ENCODE peak calls at places on chromosomes 12 and 14, in five cellular contexts. B, R, J, P and E are unnamed samples.

GRCh38 chr12:30813741-30814687 is 59.3 kb upstream of the CAPRIN2 start:
- DNase-seq in B (no peak), R (no peak), J (no peak), P (no peak), E (no peak)

GRCh38 chr12:12560587-12561304 is 1.9 kb downstream of the DUSP16 start:
- DNase-seq in B (peak; percentile 68), R (no peak), J (peak; percentile 74), P (peak; percentile 23), E (no peak)

GRCh38 chr12:98823012-98823411 is 177.9 kb downstream of the APAF1 start:
- DNase-seq in B (no peak), R (no peak), J (no peak), P (no peak), E (no peak)

GRCh38 chr14:68659021-68659931 is 133.6 kb downstream of the ZFP36L1 start:
- DNase-seq in B (no peak), R (no peak), J (no peak), P (no peak), E (no peak)

GRCh38 chr14:101122114-101122854 is 218.8 kb upstream of the RTL1 start:
- DNase-seq in B (no peak), R (no peak), J (peak; percentile 11), P (no peak), E (no peak)

GRCh38 chr12:104535383-104535782 is 78.6 kb downstream of the CHST11 start:
- DNase-seq in B (no peak), R (no peak), J (no peak), P (no peak), E (no peak)

GRCh38 chr12:111368291-111368683 is 608 bp downstream of the PHETA1 start:
- DNase-seq in B (peak; percentile 58), R (no peak), J (peak; percentile 43), P (no peak), E (no peak)

GRCh38 chr12:113071427-113072112 is 15.0 kb downstream of the DTX1 start:
- DNase-seq in B (no peak), R (no peak), J (no peak), P (no peak), E (no peak)

GRCh38 chr12:53751336-53752191 is at the start of gene CISTR:
- DNase-seq in B (peak; percentile 35), R (no peak), J (no peak), P (no peak), E (peak; percentile 51)

GRCh38 chr12:109910969-109911348 is 10.9 kb downstream of the TCHP start:
- DNase-seq in B (no peak), R (no peak), J (no peak), P (peak; percentile 81), E (peak; percentile 50)

GRCh38 chr12:12660201-12660600 is 35.8 kb downstream of the GPR19 start:
- DNase-seq in B (no peak), R (no peak), J (no peak), P (no peak), E (no peak)

GRCh38 chr14:95477411-95478089 is 38.9 kb downstream of the SYNE3 start:
- DNase-seq in B (no peak), R (no peak), J (no peak), P (no peak), E (no peak)

GRCh38 chr14:68028075-68028474 is 208.5 kb downstream of the RAD51B start:
- DNase-seq in B (no peak), R (no peak), J (no peak), P (no peak), E (no peak)

GRCh38 chr12:32155911-32156585 is 49.4 kb downstream of the BICD1 start:
- DNase-seq in B (no peak), R (no peak), J (no peak), P (peak; percentile 42), E (no peak)

GRCh38 chr12:4438834-4439596 is 6.6 kb downstream of the FGF6 start:
- DNase-seq in B (no peak), R (no peak), J (no peak), P (no peak), E (no peak)

GRCh38 chr14:77503138-77503537 is 4.5 kb upstream of the ISM2 start:
- DNase-seq in B (no peak), R (no peak), J (no peak), P (no peak), E (no peak)

GRCh38 chr14:68217891-68218290 is 398.3 kb downstream of the RAD51B start:
- DNase-seq in B (no peak), R (no peak), J (no peak), P (no peak), E (no peak)

GRCh38 chr14:106067935-106068334 is 541.6 kb downstream of the TMEM121 start:
- DNase-seq in B (no peak), R (no peak), J (no peak), P (no peak), E (no peak)

GRCh38 chr14:47541652-47542051 is 133.8 kb downstream of the MDGA2 start:
- DNase-seq in B (no peak), R (no peak), J (no peak), P (no peak), E (no peak)

GRCh38 chr12:53726946-53727309 is 324 bp downstream of the CALCOCO1 start:
- DNase-seq in B (peak; percentile 13), R (no peak), J (no peak), P (no peak), E (no peak)

GRCh38 chr12:12007001-12007712 is 63.6 kb upstream of the BCL2L14 start:
- DNase-seq in B (no peak), R (no peak), J (no peak), P (no peak), E (peak; percentile 25)

GRCh38 chr12:3896851-3897351 is 23.7 kb upstream of the PARP11 start:
- DNase-seq in B (no peak), R (no peak), J (no peak), P (no peak), E (no peak)

GRCh38 chr12:123431951-123432886 is 4.3 kb downstream of the RILPL2 start:
- DNase-seq in B (no peak), R (no peak), J (peak; percentile 30), P (no peak), E (no peak)

GRCh38 chr14:88380405-88380804 is 5.1 kb upstream of the SPATA7 start:
- DNase-seq in B (no peak), R (no peak), J (no peak), P (no peak), E (no peak)

GRCh38 chr14:66094001-66094727 is 392.0 kb upstream of the CCDC196 start:
- DNase-seq in B (no peak), R (no peak), J (no peak), P (no peak), E (no peak)

GRCh38 chr14:24632761-24633160 is 1.2 kb downstream of the GZMB start:
- DNase-seq in B (no peak), R (no peak), J (no peak), P (no peak), E (no peak)

GRCh38 chr12:123948401-123949117 is 24.1 kb downstream of the CCDC92 start:
- DNase-seq in B (no peak), R (no peak), J (no peak), P (no peak), E (no peak)

GRCh38 chr12:119258149-119258548 is 76.4 kb upstream of the CCDC60 start:
- DNase-seq in B (no peak), R (no peak), J (no peak), P (no peak), E (no peak)

GRCh38 chr12:49553512-49554088 is 14.3 kb downstream of the MCRS1 start:
- DNase-seq in B (no peak), R (no peak), J (no peak), P (peak; percentile 68), E (no peak)

GRCh38 chr14:76937181-76938091 is 91.1 kb downstream of the IRF2BPL start:
- DNase-seq in B (peak; percentile 30), R (no peak), J (peak; percentile 39), P (peak; percentile 47), E (no peak)

GRCh38 chr12:19757317-19757877 is 318.1 kb downstream of the AEBP2 start:
- DNase-seq in B (no peak), R (no peak), J (no peak), P (no peak), E (no peak)

DNA sequence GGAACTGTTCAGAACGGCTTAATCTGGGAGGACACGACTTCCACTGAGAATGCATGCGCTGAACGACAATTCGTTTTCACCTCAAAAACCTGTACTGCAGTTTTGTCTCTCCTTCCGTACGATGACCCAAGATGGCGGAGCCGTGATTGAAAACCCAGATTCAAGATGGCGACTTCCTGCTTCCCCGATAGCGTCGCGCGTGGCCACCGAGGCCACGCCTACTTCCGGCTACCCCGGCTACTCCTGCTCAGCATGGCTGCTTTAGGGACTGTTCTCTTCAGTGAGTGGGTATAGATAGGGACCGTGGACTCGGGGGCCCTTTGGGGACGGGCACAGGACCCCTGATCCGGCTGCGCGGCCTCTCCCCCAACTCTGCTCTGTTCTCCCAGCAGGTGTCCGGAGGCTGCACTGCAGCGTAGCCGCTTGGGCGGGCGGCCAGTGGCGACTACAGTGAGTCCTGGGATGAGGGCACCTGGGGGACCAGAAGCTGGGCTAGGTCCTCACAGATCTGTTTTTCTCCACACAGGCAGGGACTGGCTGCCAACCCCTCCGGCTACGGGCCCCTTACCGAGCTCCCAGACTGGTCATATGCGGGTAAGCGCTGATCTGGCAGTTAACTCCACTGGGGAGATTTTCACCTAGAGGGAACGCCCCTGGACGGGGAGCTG is at the start of gene MRPL52:
- DNase-seq in B (peak; percentile 93), R (peak; percentile 87), J (peak; percentile 90), P (peak; percentile 90), E (peak; percentile 77)
- TF ChIP-seq POLR2A in B (peak; percentile 45), R (no peak), J (no peak), P (peak; percentile 93), E (peak; percentile 83)

DNA sequence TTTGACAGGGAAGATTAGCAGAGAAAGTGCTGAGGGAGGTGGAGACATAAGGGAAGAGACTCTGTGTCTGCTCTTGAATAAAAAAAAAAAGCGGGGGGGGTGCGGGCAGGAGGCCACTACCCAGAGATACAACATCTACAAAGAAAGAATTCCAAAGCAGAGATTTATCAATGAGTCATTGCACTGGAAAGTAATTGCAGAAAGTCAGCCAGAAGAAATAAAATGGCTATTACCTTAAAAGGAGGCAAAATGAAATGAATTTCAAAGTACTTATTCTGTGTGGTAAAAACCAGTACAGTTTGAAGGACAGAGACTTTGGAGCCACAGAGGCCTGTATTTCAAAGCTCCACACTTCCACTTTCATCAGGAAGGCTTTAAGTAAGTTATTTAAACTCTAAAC is 267.1 kb upstream of the PRKD1 start:
- DNase-seq in B (no peak), R (no peak), J (no peak), P (no peak), E (no peak)
- TF ChIP-seq POLR2AphosphoS5 in B (no peak), R (no peak), J (no peak), P (no peak), E (no peak)

GRCh38 chr14:85516239-85517112 is 13.5 kb upstream of the FLRT2 start:
- DNase-seq in B (no peak), R (no peak), J (no peak), P (no peak), E (no peak)
- TF ChIP-seq POLR2A in B (no peak), R (no peak), J (no peak), P (no peak), E (no peak)

GRCh38 chr12:55812088-55812487 is 5.4 kb downstream of the SARNP start:
- DNase-seq in B (no peak), R (no peak), J (no peak), P (no peak), E (no peak)

GRCh38 chr12:55809274-55809673 is 8.2 kb downstream of the SARNP start:
- DNase-seq in B (no peak), R (no peak), J (no peak), P (no peak), E (no peak)

DNA sequence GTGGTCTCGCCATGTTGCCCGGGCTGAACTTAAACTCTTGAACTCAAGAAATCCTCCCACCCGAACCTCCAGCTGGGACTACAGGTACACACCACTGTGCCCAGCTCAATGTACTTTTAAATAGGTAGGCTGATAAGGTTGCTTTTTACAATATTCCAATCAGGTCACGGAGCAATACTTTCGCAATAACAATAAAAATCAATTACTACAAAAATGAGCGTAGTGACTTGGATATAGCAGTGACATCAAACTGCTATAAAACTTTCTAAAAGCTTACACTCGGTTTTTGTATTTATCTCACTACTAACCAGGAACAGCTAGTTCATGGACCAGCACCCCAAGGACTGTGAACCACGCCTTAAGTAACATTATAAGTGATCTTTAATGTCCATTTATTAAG is 10.5 kb downstream of the SARNP start:
- DNase-seq in B (no peak), R (no peak), J (no peak), P (no peak), E (no peak)
- TF ChIP-seq POLR2AphosphoS5 in B (no peak), R (no peak), J (no peak), P (no peak), E (no peak)